ENCODE peak calls at places on chromosome 11, in six cellular contexts. X, Z, Y, O, B and N are unnamed samples.

GRCh38 chr11:48034926-48035876 is 54.8 kb downstream of the PTPRJ start:
- DNase-seq in B (no peak), X (peak; percentile 81), Z (no peak), Y (peak; percentile 89), O (no peak), N (no peak)

GRCh38 chr11:87356428-87356827 is 318.7 kb downstream of the TMEM135 start:
- DNase-seq in O (no peak), B (no peak), X (no peak), Y (no peak), Z (no peak), N (no peak)

GRCh38 chr11:3016861-3017260 is 24.7 kb upstream of the NAP1L4 start:
- DNase-seq in Z (no peak), X (no peak), Y (no peak), B (no peak), O (no peak), N (no peak)

GRCh38 chr11:106468091-106468490 is 390.6 kb downstream of the AASDHPPT start:
- DNase-seq in O (no peak), Y (no peak), Z (no peak), X (no peak), B (no peak), N (peak; percentile 10)

GRCh38 chr11:64887757-64888405 is 9.5 kb upstream of the EHD1 start:
- DNase-seq in Z (peak; percentile 80), B (peak; percentile 98), X (peak; percentile 86), O (no peak), Y (peak; percentile 78), N (no peak)

GRCh38 chr11:39965701-39966100 is 1493.8 kb downstream of the LRRC4C start:
- DNase-seq in O (no peak), X (no peak), Y (no peak), B (no peak), Z (no peak), N (no peak)

GRCh38 chr11:70252844-70253243 is 17.6 kb upstream of the PPFIA1 start:
- DNase-seq in Y (no peak), Z (no peak), X (no peak), O (no peak), B (no peak), N (no peak)

GRCh38 chr11:128802358-128802981 is 64.6 kb downstream of the KCNJ1 start:
- DNase-seq in Y (no peak), Z (no peak), O (no peak), X (no peak), B (peak; percentile 74), N (no peak)

GRCh38 chr11:18295316-18295715 is 26.6 kb downstream of the HPS5 start:
- DNase-seq in X (no peak), B (no peak), O (no peak), Z (no peak), Y (no peak), N (no peak)

GRCh38 chr11:3086671-3087150 is 29.5 kb upstream of the CARS1 start:
- DNase-seq in Y (no peak), Z (no peak), O (no peak), B (peak; percentile 41), X (no peak), N (no peak)

GRCh38 chr11:69969890-69970784 is 108.0 kb upstream of the ANO1 start:
- DNase-seq in O (no peak), X (no peak), Y (no peak), Z (no peak), B (no peak), N (no peak)

GRCh38 chr11:2862950-2863618 is 22.5 kb downstream of the CDKN1C start:
- DNase-seq in X (no peak), B (peak; percentile 90), O (no peak), Y (no peak), Z (no peak), N (no peak)

GRCh38 chr11:121236115-121237001 is 56.2 kb upstream of the SC5D start:
- DNase-seq in O (no peak), B (peak; percentile 35), Y (no peak), Z (no peak), X (no peak), N (no peak)

GRCh38 chr11:7559404-7560283 is 45.8 kb downstream of the PPFIBP2 start:
- DNase-seq in X (no peak), B (no peak), Z (no peak), Y (no peak), O (no peak), N (no peak)

GRCh38 chr11:12480401-12480800 is 103.0 kb downstream of the PARVA start:
- DNase-seq in Z (no peak), O (no peak), Y (no peak), B (no peak), X (no peak), N (no peak)

GRCh38 chr11:85810521-85810870 is 445 bp downstream of the SYTL2 start:
- DNase-seq in Z (no peak), B (peak; percentile 40), O (no peak), Y (no peak), X (no peak), N (no peak)

GRCh38 chr11:102220728-102221467 is 96.4 kb upstream of the BIRC3 start:
- DNase-seq in Z (no peak), B (no peak), O (no peak), Y (no peak), X (no peak), N (no peak)

GRCh38 chr11:76825726-76826396 is 34.9 kb upstream of the ACER3 start:
- DNase-seq in X (no peak), O (no peak), B (no peak), Z (no peak), Y (no peak), N (no peak)

GRCh38 chr11:17719940-17720795 is 797 bp downstream of the MYOD1 start:
- DNase-seq in Z (no peak), Y (no peak), B (peak; percentile 92), O (no peak), X (no peak), N (no peak)

GRCh38 chr11:63858628-63859550 is 20.0 kb downstream of the MARK2 start:
- DNase-seq in B (no peak), X (peak; percentile 63), Y (peak; percentile 83), Z (no peak), O (no peak), N (no peak)

GRCh38 chr11:58675344-58676155 is 53.1 kb downstream of the CNTF start:
- DNase-seq in X (peak; percentile 78), Z (peak; percentile 46), B (peak; percentile 70), O (peak; percentile 11), Y (peak; percentile 77), N (no peak)

GRCh38 chr11:19890308-19890707 is 177.7 kb downstream of the NAV2 start:
- DNase-seq in Y (no peak), O (peak; percentile 74), B (no peak), Z (no peak), X (no peak), N (peak; percentile 80)

GRCh38 chr11:78802058-78802633 is 227.5 kb upstream of the NARS2 start:
- DNase-seq in X (peak; percentile 47), O (no peak), B (no peak), Z (no peak), Y (no peak), N (no peak)

GRCh38 chr11:29321293-29322132 is 695.3 kb downstream of the KCNA4 start:
- DNase-seq in O (no peak), B (no peak), X (no peak), Y (no peak), Z (no peak), N (no peak)

GRCh38 chr11:15605094-15605493 is 490.4 kb downstream of the INSC start:
- DNase-seq in X (no peak), Y (no peak), O (no peak), Z (no peak), B (no peak), N (no peak)

GRCh38 chr11:87421422-87421821 is 383.7 kb downstream of the TMEM135 start:
- DNase-seq in B (peak; percentile 61), X (no peak), Z (peak; percentile 6), O (peak; percentile 71), Y (no peak), N (peak; percentile 64)

GRCh38 chr11:113473983-113474361 is 1.2 kb downstream of the DRD2 start:
- DNase-seq in X (no peak), O (no peak), B (no peak), Y (no peak), Z (no peak), N (no peak)

GRCh38 chr11:71446942-71447688 is 1.1 kb downstream of the DHCR7 start:
- DNase-seq in O (peak; percentile 56), Y (peak; percentile 74), B (no peak), Z (no peak), X (no peak), N (peak; percentile 41)

GRCh38 chr11:29755474-29755873 is 261.4 kb downstream of the KCNA4 start:
- DNase-seq in B (no peak), Z (no peak), Y (no peak), X (no peak), O (no peak), N (no peak)

GRCh38 chr11:45843158-45843924 is 3.9 kb upstream of the CRY2 start:
- DNase-seq in B (peak; percentile 90), X (peak; percentile 91), O (peak; percentile 40), Z (peak; percentile 86), Y (peak; percentile 97), N (peak; percentile 66)

GRCh38 chr11:46649180-46649738 is 31.9 kb downstream of the ATG13 start:
- DNase-seq in X (no peak), O (peak; percentile 85), Y (peak; percentile 88), Z (no peak), B (no peak), N (no peak)

GRCh38 chr11:117882539-117882938 is 6.1 kb upstream of the FXYD6 start:
- DNase-seq in Y (peak; percentile 50), O (no peak), B (no peak), Z (no peak), X (no peak), N (no peak)
- H3K4me3 ChIP-seq in Y (no peak overlapping the region), O (no peak overlapping the region), B (no peak overlapping the region), Z (no peak overlapping the region), X (no peak overlapping the region), N (no peak overlapping the region)

GRCh38 chr11:35143509-35144102 is 4.6 kb downstream of the CD44 start:
- DNase-seq in X (no peak), Z (no peak), O (no peak), Y (no peak), B (no peak), N (no peak)
- H3K4me3 ChIP-seq in X (no peak overlapping the region), Z (peak overlapping the region; percentile 85), O (peak overlapping the region; percentile 86), Y (no peak overlapping the region), B (no peak overlapping the region), N (peak overlapping the region; percentile 88)

GRCh38 chr11:862704-863388 is 20.2 kb downstream of the TSPAN4 start:
- DNase-seq in O (no peak), Y (no peak), X (no peak), Z (no peak), B (peak; percentile 85), N (no peak)
- H3K4me3 ChIP-seq in O (no peak overlapping the region), Y (no peak overlapping the region), X (no peak overlapping the region), Z (no peak overlapping the region), B (peak overlapping the region; percentile 6), N (no peak overlapping the region)

DNA sequence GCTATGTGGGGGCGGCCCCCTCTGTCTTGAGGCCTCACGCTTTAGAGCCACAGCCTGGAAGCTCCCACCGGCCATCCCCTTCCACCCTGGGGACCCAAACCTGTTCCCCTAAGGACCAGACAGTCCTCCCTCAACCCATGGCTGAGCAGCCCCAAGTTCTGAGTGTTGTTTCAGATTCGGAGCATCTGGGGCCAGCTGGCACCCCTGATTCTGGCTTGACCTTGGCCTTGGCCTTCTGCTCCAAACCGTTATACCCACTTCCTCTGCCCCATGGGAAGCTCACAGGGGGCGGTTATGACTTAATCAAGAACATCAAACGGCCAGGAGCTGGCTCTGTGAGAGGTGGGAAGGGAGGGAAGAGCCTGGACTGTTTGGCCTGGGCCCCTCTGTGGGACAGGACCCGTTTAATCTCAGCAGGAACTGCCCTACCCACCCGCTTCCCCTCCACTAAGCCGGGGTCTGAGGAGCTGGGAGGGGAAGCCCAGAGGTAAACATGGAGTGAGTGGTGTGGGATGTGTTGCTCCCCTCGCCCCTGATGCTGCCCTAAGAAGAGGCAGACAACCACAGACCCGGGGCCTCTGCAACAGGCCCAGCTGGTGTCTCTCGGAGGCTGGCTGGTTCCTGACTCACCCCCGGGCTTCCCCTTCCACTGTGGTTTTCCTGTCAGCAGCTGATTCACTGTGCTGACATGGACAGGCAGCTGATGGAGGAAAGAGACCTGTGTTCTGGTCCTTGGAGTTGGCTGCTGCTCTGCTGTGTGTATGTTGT is 3.4 kb downstream of the CD82 start:
- DNase-seq in O (peak; percentile 67), B (peak; percentile 38), Z (peak; percentile 86), X (peak; percentile 93), Y (peak; percentile 91), N (peak; percentile 79)
- H3K4me3 ChIP-seq in O (no peak overlapping the region), B (no peak overlapping the region), Z (peak overlapping the region; percentile 31), X (no peak overlapping the region), Y (no peak overlapping the region), N (no peak overlapping the region)